ENCODE peak calls at places on chromosomes 7 and 10, in eight cellular contexts. W is GM12865, R is fibroblast of villous mesenchyme, V is HepG2, S is BE2C, J is AG04449, G is HCT116, Y is RWPE2. T is an unnamed sample.

GRCh38 chr7:88072036-88072714 is 138.1 kb downstream of the ADAM22 start:
- DNase-seq in G (no peak), S (no peak), J (no peak), V (no peak), R (no peak), Y (no peak), W (peak), T (no peak)

GRCh38 chr7:129778770-129779601 is 167.5 kb downstream of the NRF1 start:
- DNase-seq in G (no peak), V (no peak), R (no peak), W (no peak), J (no peak), Y (no peak), S (no peak), T (no peak)

GRCh38 chr10:120980316-120980975 is 129.3 kb downstream of the WDR11 start:
- DNase-seq in Y (no peak), R (no peak), S (no peak), G (no peak), W (no peak), V (no peak), J (no peak), T (no peak)

GRCh38 chr10:36888925-36889573 is 236.3 kb upstream of the ANKRD30A start:
- DNase-seq in S (peak), V (peak), J (no peak), Y (no peak), R (peak), W (peak), G (peak), T (no peak)

GRCh38 chr10:69389827-69390490 is 26.8 kb downstream of the TACR2 start:
- DNase-seq in V (no peak), R (peak), W (no peak), S (no peak), G (no peak), Y (no peak), J (no peak), T (no peak)

GRCh38 chr10:64115913-64116643 is 594.9 kb downstream of the REEP3 start:
- DNase-seq in Y (no peak), S (peak), W (peak), V (no peak), G (no peak), R (no peak), J (no peak), T (no peak)

GRCh38 chr10:43955978-43956377 is 307.3 kb upstream of the ZNF32 start:
- DNase-seq in R (no peak), V (no peak), J (no peak), W (no peak), S (no peak), G (no peak), Y (no peak), T (no peak)

GRCh38 chr7:143003393-143004051 is 23.4 kb downstream of the OR9A2 start:
- DNase-seq in J (no peak), W (peak), V (peak), G (peak), Y (no peak), R (peak), S (peak), T (peak)

GRCh38 chr7:73774923-73775322 is 4.9 kb upstream of the CLDN3 start:
- DNase-seq in W (peak), J (no peak), G (no peak), Y (no peak), R (peak), V (no peak), S (no peak), T (no peak)

GRCh38 chr7:66522518-66522917 is 106.2 kb upstream of the KCTD7 start:
- DNase-seq in G (no peak), Y (no peak), W (peak), J (no peak), V (no peak), R (no peak), S (no peak), T (no peak)

GRCh38 chr10:29389935-29390334 is 101.1 kb downstream of the LYZL1 start:
- DNase-seq in V (peak), G (no peak), J (no peak), R (peak), S (no peak), W (peak), Y (no peak), T (no peak)

GRCh38 chr10:25651534-25651933 is 282.5 kb upstream of the MYO3A start:
- DNase-seq in J (no peak), R (no peak), S (no peak), G (no peak), Y (no peak), W (no peak), V (no peak), T (no peak)

GRCh38 chr10:95759233-95759826 is 3.4 kb downstream of the ENTPD1 start:
- DNase-seq in J (no peak), V (no peak), G (no peak), W (peak), R (no peak), S (no peak), Y (no peak), T (no peak)

GRCh38 chr7:94258856-94259255 is 135.8 kb upstream of the COL1A2 start:
- DNase-seq in W (no peak), J (no peak), Y (no peak), S (no peak), R (peak), G (no peak), V (no peak), T (no peak)

GRCh38 chr10:113924171-113924570 is 69.7 kb downstream of the NHLRC2 start:
- DNase-seq in R (no peak), G (no peak), W (no peak), Y (no peak), S (no peak), V (no peak), J (no peak), T (no peak)

DNA sequence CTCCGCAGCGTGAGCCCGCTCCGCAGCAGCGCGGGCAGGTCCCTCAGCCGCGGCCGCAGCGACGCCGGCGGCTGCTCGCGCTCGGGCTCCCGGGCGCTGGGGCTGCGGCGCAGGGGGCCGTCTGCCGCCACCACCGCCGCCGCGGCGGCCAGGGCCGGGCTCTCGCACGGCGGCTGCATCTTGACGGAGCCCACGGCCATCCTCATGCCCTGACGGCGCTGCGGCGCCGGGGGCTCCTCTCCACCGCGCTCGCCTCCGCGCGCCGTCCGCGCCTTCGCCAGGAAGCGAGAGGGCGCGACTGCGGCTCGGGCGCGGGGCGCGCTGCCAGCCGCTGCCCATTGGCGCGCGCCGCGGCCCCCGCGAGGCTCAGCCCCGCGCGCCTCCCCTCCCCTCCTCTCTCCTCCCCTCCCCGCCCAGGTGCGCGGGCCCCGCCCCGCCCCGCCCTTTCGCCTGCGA is at the start of gene RAPGEF5:
- DNase-seq in Y (no peak), W (peak), R (no peak), J (no peak), S (peak), G (peak), V (no peak), T (no peak)
- H3K4me3 ChIP-seq in Y (peak), W (peak), R (no peak), J (peak), S (peak), G (peak), V (peak), T (peak)

DNA sequence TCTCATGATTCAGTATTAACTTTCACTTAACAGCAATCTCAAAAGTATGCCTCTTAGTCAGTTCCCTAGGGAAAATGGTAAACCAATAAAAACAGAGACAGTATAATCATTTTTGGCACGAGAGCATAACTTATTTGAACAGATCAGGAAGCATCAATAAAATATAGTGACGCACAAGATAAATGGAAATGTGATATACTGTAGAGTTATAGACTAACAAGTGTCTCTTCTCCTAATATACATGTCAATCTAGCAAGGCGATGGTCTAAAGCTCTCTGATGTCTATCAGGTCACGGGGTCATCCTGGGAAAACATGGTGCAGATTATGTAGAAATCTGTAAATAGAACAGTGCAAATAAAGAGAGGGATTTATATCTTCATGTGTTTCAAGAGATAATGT is 131.6 kb downstream of the HGF start:
- DNase-seq in W (no peak), R (peak), Y (no peak), V (peak), J (peak), G (no peak), S (no peak), T (peak)
- TF ChIP-seq CTCF in W (no peak), R (no peak), Y (no peak), V (no peak), J (no peak), G (no peak), S (no peak), T (no peak)

DNA sequence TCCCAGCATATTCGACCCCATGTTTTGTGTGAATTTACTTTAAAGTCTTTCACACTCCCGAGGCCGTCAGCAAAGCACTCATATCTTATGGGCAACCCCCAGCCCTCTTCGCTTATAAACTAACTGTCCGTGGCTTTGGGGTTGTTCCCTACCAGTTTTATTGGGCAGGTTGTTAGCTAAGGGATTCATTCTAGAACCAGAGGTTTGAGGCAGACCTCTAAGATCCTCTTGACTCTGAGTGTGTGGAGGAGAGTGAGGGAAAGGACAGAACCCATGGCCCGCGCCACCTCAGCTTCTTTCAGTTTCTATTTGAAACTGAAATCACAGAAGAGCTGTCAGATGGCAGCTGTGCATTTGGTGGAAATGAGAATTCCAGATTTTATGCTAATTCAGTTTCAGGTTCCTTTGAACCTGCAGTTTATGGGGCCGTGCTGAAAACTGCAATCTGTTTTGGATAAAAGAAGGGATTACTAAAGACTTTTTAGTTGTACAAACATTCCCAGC is 450.0 kb upstream of the GALNT17 start:
- DNase-seq in V (no peak), Y (no peak), W (peak), S (no peak), J (no peak), G (no peak), R (peak), T (no peak)
- H3K4me3 ChIP-seq in V (no peak), Y (no peak), W (peak), S (no peak), J (peak), G (no peak), R (no peak), T (peak)

GRCh38 chr7:146067880-146068279 is 48.7 kb upstream of the CNTNAP2 start:
- DNase-seq in V (no peak), G (no peak), S (no peak), J (no peak), W (no peak), R (no peak), Y (no peak), T (no peak)
- TF ChIP-seq CTCF in V (no peak), G (no peak), S (no peak), J (no peak), W (no peak), R (no peak), Y (no peak), T (no peak)

GRCh38 chr10:109996766-109997171 is 11.0 kb upstream of the ADD3 start:
- DNase-seq in W (no peak), Y (no peak), S (no peak), G (no peak), R (peak), V (no peak), J (no peak), T (no peak)

GRCh38 chr10:109995178-109995577 is 12.6 kb upstream of the ADD3 start:
- DNase-seq in V (no peak), G (no peak), R (no peak), S (no peak), Y (no peak), J (no peak), W (no peak), T (no peak)

GRCh38 chr10:109997233-109997632 is 10.6 kb upstream of the ADD3 start:
- DNase-seq in G (no peak), Y (no peak), W (no peak), S (no peak), J (no peak), R (no peak), V (no peak), T (no peak)

GRCh38 chr10:109994711-109995110 is 13.1 kb upstream of the ADD3 start:
- DNase-seq in J (no peak), W (no peak), Y (no peak), R (no peak), S (no peak), G (no peak), V (no peak), T (no peak)

DNA sequence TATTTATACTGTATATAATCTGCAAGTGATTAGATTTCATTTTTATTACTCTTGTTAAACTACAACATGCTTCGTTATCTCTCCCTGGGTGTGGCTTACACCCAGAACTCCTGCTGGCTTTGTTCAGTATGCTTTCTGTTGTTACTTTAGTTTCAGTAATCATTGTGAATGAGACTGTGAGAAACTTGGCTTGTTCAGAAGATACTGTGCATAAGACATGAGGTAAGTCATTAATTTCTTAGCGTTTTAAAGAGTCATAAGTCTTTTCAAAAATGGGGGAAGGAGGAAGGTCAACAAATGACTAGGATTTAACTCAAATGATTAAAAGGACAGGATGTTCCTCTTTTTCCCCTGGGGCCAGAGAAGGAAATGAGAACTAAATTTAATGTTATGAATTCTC is 11.6 kb upstream of the ADD3 start:
- DNase-seq in Y (no peak), G (no peak), S (no peak), V (no peak), W (peak), R (peak), J (no peak), T (no peak)
- H3K4me3 ChIP-seq in Y (no peak), G (no peak), S (no peak), V (no peak), W (no peak), R (peak), J (no peak), T (no peak)